ENCODE peak calls at places on chromosomes 13 and 19, in eight cellular contexts. One of them, this sample, is unnamed.

GRCh38 chr13:29457299-29457698 is 138.2 kb downstream of the SLC7A1 start:
- DNase-seq in A549: peak; percentile 13
- DNase-seq in endothelial cell of umbilical vein: peak; percentile 47
- DNase-seq in HepG2: no peak
- DNase-seq in GM12878: no peak
- DNase-seq in H1: no peak
- DNase-seq in HCT116: peak; percentile 32
- DNase-seq in K562: no peak
- DNase-seq in this sample: no peak

GRCh38 chr13:40402931-40403412 is 263.5 kb downstream of the FOXO1 start:
- DNase-seq in A549: peak; percentile 59
- DNase-seq in endothelial cell of umbilical vein: peak; percentile 91
- DNase-seq in HepG2: peak; percentile 71
- DNase-seq in GM12878: no peak
- DNase-seq in H1: no peak
- DNase-seq in HCT116: no peak
- DNase-seq in K562: no peak
- DNase-seq in this sample: peak; percentile 39

GRCh38 chr19:1206063-1206732 is 620 bp downstream of the STK11 start:
- DNase-seq in A549: no peak
- DNase-seq in endothelial cell of umbilical vein: no peak
- DNase-seq in HepG2: no peak
- DNase-seq in GM12878: no peak
- DNase-seq in H1: no peak
- DNase-seq in HCT116: no peak
- DNase-seq in K562: no peak
- DNase-seq in this sample: no peak

GRCh38 chr13:113904411-113904810 is 40.5 kb upstream of the GAS6 start:
- DNase-seq in A549: peak; percentile 33
- DNase-seq in endothelial cell of umbilical vein: peak; percentile 62
- DNase-seq in HepG2: peak; percentile 25
- DNase-seq in GM12878: no peak
- DNase-seq in H1: no peak
- DNase-seq in HCT116: no peak
- DNase-seq in K562: no peak
- DNase-seq in this sample: peak; percentile 53

GRCh38 chr13:101757446-101758039 is 305.1 kb downstream of the ITGBL1 start:
- DNase-seq in A549: peak; percentile 45
- DNase-seq in endothelial cell of umbilical vein: peak; percentile 68
- DNase-seq in HepG2: no peak
- DNase-seq in GM12878: no peak
- DNase-seq in H1: no peak
- DNase-seq in HCT116: no peak
- DNase-seq in K562: no peak
- DNase-seq in this sample: peak; percentile 35

GRCh38 chr13:91544723-91545122 is 146.3 kb downstream of the GPC5 start:
- DNase-seq in A549: no peak
- DNase-seq in endothelial cell of umbilical vein: no peak
- DNase-seq in HepG2: peak; percentile 5
- DNase-seq in GM12878: no peak
- DNase-seq in H1: peak; percentile 1
- DNase-seq in HCT116: no peak
- DNase-seq in K562: no peak
- DNase-seq in this sample: peak; percentile 17

GRCh38 chr19:44141191-44142013 is at the start of gene ZNF234:
- DNase-seq in A549: peak; percentile 87
- DNase-seq in endothelial cell of umbilical vein: peak; percentile 83
- DNase-seq in HepG2: peak; percentile 73
- DNase-seq in GM12878: peak; percentile 40
- DNase-seq in H1: no peak
- DNase-seq in HCT116: peak; percentile 33
- DNase-seq in K562: peak; percentile 59
- DNase-seq in this sample: peak; percentile 80

GRCh38 chr19:3760871-3761361 is 576 bp downstream of the APBA3 start:
- DNase-seq in A549: no peak
- DNase-seq in endothelial cell of umbilical vein: no peak
- DNase-seq in HepG2: no peak
- DNase-seq in GM12878: no peak
- DNase-seq in H1: no peak
- DNase-seq in HCT116: no peak
- DNase-seq in K562: peak; percentile 39
- DNase-seq in this sample: no peak

GRCh38 chr19:13788991-13789390 is 6.3 kb upstream of the ZSWIM4 start:
- DNase-seq in A549: no peak
- DNase-seq in endothelial cell of umbilical vein: no peak
- DNase-seq in HepG2: no peak
- DNase-seq in GM12878: no peak
- DNase-seq in H1: no peak
- DNase-seq in HCT116: no peak
- DNase-seq in K562: no peak
- DNase-seq in this sample: peak; percentile 84

GRCh38 chr13:102402292-102402691 is 444 bp upstream of the FGF14 start:
- DNase-seq in A549: no peak
- DNase-seq in endothelial cell of umbilical vein: no peak
- DNase-seq in HepG2: no peak
- DNase-seq in GM12878: no peak
- DNase-seq in H1: peak; percentile 51
- DNase-seq in HCT116: no peak
- DNase-seq in K562: no peak
- DNase-seq in this sample: no peak

GRCh38 chr19:35257113-35257461 is 8.3 kb downstream of the LSR start:
- DNase-seq in A549: no peak
- DNase-seq in endothelial cell of umbilical vein: no peak
- DNase-seq in HepG2: no peak
- DNase-seq in GM12878: no peak
- DNase-seq in H1: no peak
- DNase-seq in HCT116: no peak
- DNase-seq in K562: no peak
- DNase-seq in this sample: no peak

GRCh38 chr19:13781547-13781946 is 7.3 kb downstream of the C19orf53 start:
- DNase-seq in A549: no peak
- DNase-seq in endothelial cell of umbilical vein: peak; percentile 91
- DNase-seq in HepG2: no peak
- DNase-seq in GM12878: no peak
- DNase-seq in H1: no peak
- DNase-seq in HCT116: peak; percentile 54
- DNase-seq in K562: peak; percentile 77
- DNase-seq in this sample: no peak

DNA sequence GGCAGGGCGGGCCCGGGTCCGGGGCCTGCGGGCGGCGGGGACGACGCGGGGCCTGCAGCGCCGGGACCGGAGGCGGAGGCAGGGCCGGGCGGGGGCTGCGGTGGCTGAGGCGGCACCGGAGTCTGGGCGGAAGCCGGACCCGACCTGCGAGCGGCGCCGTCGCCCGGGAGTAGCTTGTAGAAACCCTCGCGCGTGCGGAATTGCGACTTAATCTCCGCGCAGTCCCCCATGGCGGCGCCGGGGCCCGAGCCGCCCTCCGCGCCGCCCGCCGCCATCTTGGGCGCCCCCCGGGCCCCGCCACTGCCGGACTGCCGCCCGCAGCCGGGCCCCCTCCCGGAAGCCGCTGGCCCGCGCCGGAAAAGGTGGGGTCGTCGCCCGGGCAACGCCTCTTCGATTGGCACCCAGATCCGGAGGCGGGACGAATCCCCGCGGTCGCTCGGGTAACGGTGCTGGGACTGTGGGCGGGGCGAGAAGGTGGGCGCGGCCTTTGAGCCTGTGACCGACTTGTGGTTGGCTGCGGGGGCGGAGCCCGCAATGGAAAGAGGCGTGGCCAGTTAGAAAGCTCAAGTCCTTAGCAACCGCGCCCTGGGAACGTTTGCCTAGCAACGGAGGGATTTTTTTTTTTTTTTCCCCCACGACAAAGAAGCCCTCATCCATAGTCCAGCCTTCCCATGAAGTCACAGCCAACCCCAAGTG is at the start of gene DMWD:
- DNase-seq in A549: peak; percentile 99
- DNase-seq in endothelial cell of umbilical vein: peak; percentile 99
- DNase-seq in HepG2: peak; percentile 96
- DNase-seq in GM12878: peak; percentile 81
- DNase-seq in H1: peak; percentile 97
- DNase-seq in HCT116: peak; percentile 98
- DNase-seq in K562: peak; percentile 95
- DNase-seq in this sample: peak; percentile 93
- TF ChIP-seq POLR2A in A549: peak; percentile 86
- TF ChIP-seq POLR2A in endothelial cell of umbilical vein: peak; percentile 89
- TF ChIP-seq POLR2A in HepG2: peak; percentile 64
- TF ChIP-seq POLR2A in GM12878: peak; percentile 80
- TF ChIP-seq POLR2A in H1: no peak
- TF ChIP-seq POLR2A in HCT116: no peak
- TF ChIP-seq POLR2A in K562: peak; percentile 60
- TF ChIP-seq POLR2A in this sample: peak; percentile 52

GRCh38 chr13:59674616-59675015 is 489.1 kb downstream of the DIAPH3 start:
- DNase-seq in A549: no peak
- DNase-seq in endothelial cell of umbilical vein: no peak
- DNase-seq in HepG2: no peak
- DNase-seq in GM12878: no peak
- DNase-seq in H1: no peak
- DNase-seq in HCT116: no peak
- DNase-seq in K562: no peak
- DNase-seq in this sample: no peak
- TF ChIP-seq MAX in A549: no peak
- TF ChIP-seq MAX in endothelial cell of umbilical vein: no peak
- TF ChIP-seq MAX in HepG2: no peak
- TF ChIP-seq MAX in GM12878: no peak
- TF ChIP-seq MAX in H1: no peak
- TF ChIP-seq MAX in HCT116: no peak
- TF ChIP-seq MAX in K562: no peak
- TF ChIP-seq MAX in this sample: no peak

GRCh38 chr19:56567274-56568120 is at the start of gene ZNF470:
- DNase-seq in A549: peak; percentile 93
- DNase-seq in endothelial cell of umbilical vein: peak; percentile 92
- DNase-seq in HepG2: no peak
- DNase-seq in GM12878: peak; percentile 34
- DNase-seq in H1: peak; percentile 44
- DNase-seq in HCT116: no peak
- DNase-seq in K562: peak; percentile 18
- DNase-seq in this sample: peak; percentile 88
- TF ChIP-seq POLR2A in A549: peak; percentile 57
- TF ChIP-seq POLR2A in endothelial cell of umbilical vein: no peak
- TF ChIP-seq POLR2A in HepG2: no peak
- TF ChIP-seq POLR2A in GM12878: peak; percentile 55
- TF ChIP-seq POLR2A in H1: no peak
- TF ChIP-seq POLR2A in HCT116: no peak
- TF ChIP-seq POLR2A in K562: no peak
- TF ChIP-seq POLR2A in this sample: no peak

GRCh38 chr19:48661746-48662145 is 11.1 kb downstream of the NTN5 start:
- DNase-seq in A549: no peak
- DNase-seq in endothelial cell of umbilical vein: no peak
- DNase-seq in HepG2: no peak
- DNase-seq in GM12878: no peak
- DNase-seq in H1: no peak
- DNase-seq in HCT116: no peak
- DNase-seq in K562: no peak
- DNase-seq in this sample: no peak

GRCh38 chr19:48660854-48661731 is 11.7 kb downstream of the NTN5 start:
- DNase-seq in A549: peak; percentile 96
- DNase-seq in endothelial cell of umbilical vein: peak; percentile 96
- DNase-seq in HepG2: peak; percentile 66
- DNase-seq in GM12878: peak; percentile 83
- DNase-seq in H1: no peak
- DNase-seq in HCT116: peak; percentile 95
- DNase-seq in K562: peak; percentile 86
- DNase-seq in this sample: peak; percentile 98

GRCh38 chr19:48656840-48657474 is 11.0 kb upstream of the CA11 start:
- DNase-seq in A549: peak; percentile 65
- DNase-seq in endothelial cell of umbilical vein: peak; percentile 61
- DNase-seq in HepG2: no peak
- DNase-seq in GM12878: no peak
- DNase-seq in H1: no peak
- DNase-seq in HCT116: no peak
- DNase-seq in K562: no peak
- DNase-seq in this sample: no peak

GRCh38 chr19:48659768-48660167 is 13.0 kb downstream of the NTN5 start:
- DNase-seq in A549: peak; percentile 61
- DNase-seq in endothelial cell of umbilical vein: no peak
- DNase-seq in HepG2: no peak
- DNase-seq in GM12878: no peak
- DNase-seq in H1: no peak
- DNase-seq in HCT116: no peak
- DNase-seq in K562: peak; percentile 61
- DNase-seq in this sample: peak; percentile 60

GRCh38 chr19:48658483-48658882 is 12.5 kb upstream of the CA11 start:
- DNase-seq in A549: no peak
- DNase-seq in endothelial cell of umbilical vein: no peak
- DNase-seq in HepG2: no peak
- DNase-seq in GM12878: no peak
- DNase-seq in H1: no peak
- DNase-seq in HCT116: no peak
- DNase-seq in K562: no peak
- DNase-seq in this sample: no peak
- TF ChIP-seq MAX in A549: no peak
- TF ChIP-seq MAX in endothelial cell of umbilical vein: no peak
- TF ChIP-seq MAX in HepG2: no peak
- TF ChIP-seq MAX in GM12878: no peak
- TF ChIP-seq MAX in H1: no peak
- TF ChIP-seq MAX in HCT116: no peak
- TF ChIP-seq MAX in K562: no peak
- TF ChIP-seq MAX in this sample: no peak

GRCh38 chr19:7904074-7905020 is 670 bp downstream of the MAP2K7 start:
- DNase-seq in A549: no peak
- DNase-seq in endothelial cell of umbilical vein: peak; percentile 21
- DNase-seq in HepG2: no peak
- DNase-seq in GM12878: no peak
- DNase-seq in H1: no peak
- DNase-seq in HCT116: no peak
- DNase-seq in K562: peak; percentile 89
- DNase-seq in this sample: no peak

GRCh38 chr19:7905298-7905697 is 1.6 kb downstream of the MAP2K7 start:
- DNase-seq in A549: no peak
- DNase-seq in endothelial cell of umbilical vein: no peak
- DNase-seq in HepG2: no peak
- DNase-seq in GM12878: no peak
- DNase-seq in H1: no peak
- DNase-seq in HCT116: no peak
- DNase-seq in K562: no peak
- DNase-seq in this sample: no peak

GRCh38 chr19:7901337-7901736 is 2.3 kb upstream of the MAP2K7 start:
- DNase-seq in A549: no peak
- DNase-seq in endothelial cell of umbilical vein: no peak
- DNase-seq in HepG2: no peak
- DNase-seq in GM12878: no peak
- DNase-seq in H1: no peak
- DNase-seq in HCT116: no peak
- DNase-seq in K562: no peak
- DNase-seq in this sample: no peak

GRCh38 chr19:7902796-7903243 is 857 bp upstream of the MAP2K7 start:
- DNase-seq in A549: no peak
- DNase-seq in endothelial cell of umbilical vein: no peak
- DNase-seq in HepG2: no peak
- DNase-seq in GM12878: no peak
- DNase-seq in H1: no peak
- DNase-seq in HCT116: no peak
- DNase-seq in K562: no peak
- DNase-seq in this sample: no peak

GRCh38 chr19:7903244-7904073 is at the start of gene MAP2K7:
- DNase-seq in A549: peak; percentile 98
- DNase-seq in endothelial cell of umbilical vein: peak; percentile 100
- DNase-seq in HepG2: peak; percentile 97
- DNase-seq in GM12878: peak; percentile 99
- DNase-seq in H1: peak; percentile 100
- DNase-seq in HCT116: peak; percentile 98
- DNase-seq in K562: peak; percentile 96
- DNase-seq in this sample: peak; percentile 99
- TF ChIP-seq POLR2A in A549: peak; percentile 98
- TF ChIP-seq POLR2A in endothelial cell of umbilical vein: peak; percentile 98
- TF ChIP-seq POLR2A in HepG2: peak; percentile 99
- TF ChIP-seq POLR2A in GM12878: peak; percentile 92
- TF ChIP-seq POLR2A in H1: no peak
- TF ChIP-seq POLR2A in HCT116: peak; percentile 97
- TF ChIP-seq POLR2A in K562: peak; percentile 97
- TF ChIP-seq POLR2A in this sample: peak; percentile 98